ENCODE peak calls at places on chromosome 2, in four cellular contexts. One of them, this sample, is unnamed.

GRCh38 chr2:126220336-126220735 is 435.6 kb upstream of the GYPC start:
- DNase-seq in A673: no peak
- DNase-seq in left ventricle myocardium inferior: no peak
- DNase-seq in fibroblast of lung: peak; percentile 7
- DNase-seq in this sample: peak; percentile 35

GRCh38 chr2:70556608-70557007 is 3.0 kb upstream of the TGFA start:
- DNase-seq in A673: no peak
- DNase-seq in left ventricle myocardium inferior: no peak
- DNase-seq in fibroblast of lung: no peak
- DNase-seq in this sample: no peak

GRCh38 chr2:197891897-197892442 is 87.6 kb downstream of the PLCL1 start:
- DNase-seq in fibroblast of lung: no peak
- DNase-seq in A673: no peak
- DNase-seq in left ventricle myocardium inferior: no peak
- DNase-seq in this sample: no peak

GRCh38 chr2:134926231-134926931 is 7.8 kb downstream of the CCNT2 start:
- DNase-seq in left ventricle myocardium inferior: no peak
- DNase-seq in fibroblast of lung: peak; percentile 7
- DNase-seq in A673: no peak
- DNase-seq in this sample: no peak

GRCh38 chr2:37776487-37776886 is 105.0 kb upstream of the CDC42EP3 start:
- DNase-seq in fibroblast of lung: peak; percentile 99
- DNase-seq in left ventricle myocardium inferior: no peak
- DNase-seq in A673: no peak
- DNase-seq in this sample: peak; percentile 88

GRCh38 chr2:203960791-203961190 is 24.2 kb downstream of the ICOS start:
- DNase-seq in A673: no peak
- DNase-seq in fibroblast of lung: peak; percentile 35
- DNase-seq in left ventricle myocardium inferior: no peak
- DNase-seq in this sample: no peak

GRCh38 chr2:106995560-106995959 is 109.6 kb upstream of the ST6GAL2 start:
- DNase-seq in left ventricle myocardium inferior: no peak
- DNase-seq in A673: no peak
- DNase-seq in fibroblast of lung: peak; percentile 60
- DNase-seq in this sample: peak; percentile 23

GRCh38 chr2:118169359-118170005 is 81.2 kb downstream of the INSIG2 start:
- DNase-seq in A673: peak; percentile 12
- DNase-seq in fibroblast of lung: no peak
- DNase-seq in left ventricle myocardium inferior: peak; percentile 44
- DNase-seq in this sample: no peak

GRCh38 chr2:216636570-216637450 is 3.6 kb downstream of the IGFBP2 start:
- DNase-seq in A673: peak; percentile 88
- DNase-seq in fibroblast of lung: peak; percentile 84
- DNase-seq in left ventricle myocardium inferior: no peak
- DNase-seq in this sample: peak; percentile 88

GRCh38 chr2:37472959-37473358 is 128.5 kb downstream of the QPCT start:
- DNase-seq in A673: no peak
- DNase-seq in left ventricle myocardium inferior: no peak
- DNase-seq in fibroblast of lung: peak; percentile 76
- DNase-seq in this sample: peak; percentile 92

GRCh38 chr2:64767670-64768425 is 114.1 kb upstream of the SERTAD2 start:
- DNase-seq in fibroblast of lung: peak; percentile 93
- DNase-seq in A673: peak; percentile 79
- DNase-seq in left ventricle myocardium inferior: peak; percentile 91
- DNase-seq in this sample: peak; percentile 92

GRCh38 chr2:9649261-9649660 is 18.5 kb upstream of the YWHAQ start:
- DNase-seq in A673: no peak
- DNase-seq in fibroblast of lung: no peak
- DNase-seq in left ventricle myocardium inferior: no peak
- DNase-seq in this sample: no peak

GRCh38 chr2:69272803-69273471 is 114.1 kb downstream of the GFPT1 start:
- DNase-seq in left ventricle myocardium inferior: no peak
- DNase-seq in fibroblast of lung: no peak
- DNase-seq in A673: no peak
- DNase-seq in this sample: no peak

GRCh38 chr2:4445821-4446220 is 742.4 kb downstream of the DCDC2C start:
- DNase-seq in fibroblast of lung: no peak
- DNase-seq in left ventricle myocardium inferior: no peak
- DNase-seq in A673: no peak
- DNase-seq in this sample: no peak

GRCh38 chr2:163348843-163349395 is 386.9 kb downstream of the FIGN start:
- DNase-seq in left ventricle myocardium inferior: no peak
- DNase-seq in fibroblast of lung: peak; percentile 76
- DNase-seq in A673: peak; percentile 34
- DNase-seq in this sample: peak; percentile 91

GRCh38 chr2:95345415-95346235 is 48.5 kb downstream of the KCNIP3 start:
- DNase-seq in left ventricle myocardium inferior: peak; percentile 89
- DNase-seq in fibroblast of lung: peak; percentile 79
- DNase-seq in A673: peak; percentile 67
- DNase-seq in this sample: peak; percentile 87

GRCh38 chr2:7966032-7966431 is 715.8 kb upstream of the ID2 start:
- DNase-seq in A673: no peak
- DNase-seq in fibroblast of lung: no peak
- DNase-seq in left ventricle myocardium inferior: no peak
- DNase-seq in this sample: no peak

GRCh38 chr2:56184500-56184996 is 758 bp downstream of the CCDC85A start:
- DNase-seq in left ventricle myocardium inferior: no peak
- DNase-seq in fibroblast of lung: peak; percentile 34
- DNase-seq in A673: no peak
- DNase-seq in this sample: peak; percentile 41

GRCh38 chr2:58204195-58204959 is 36.7 kb downstream of the FANCL start:
- DNase-seq in A673: no peak
- DNase-seq in left ventricle myocardium inferior: no peak
- DNase-seq in fibroblast of lung: no peak
- DNase-seq in this sample: peak; percentile 83

GRCh38 chr2:186523781-186524180 is 37.7 kb downstream of the ZC3H15 start:
- DNase-seq in left ventricle myocardium inferior: no peak
- DNase-seq in A673: peak; percentile 68
- DNase-seq in fibroblast of lung: no peak
- DNase-seq in this sample: no peak

GRCh38 chr2:189698020-189698887 is 23.8 kb downstream of the ANKAR start:
- DNase-seq in fibroblast of lung: peak; percentile 36
- DNase-seq in left ventricle myocardium inferior: no peak
- DNase-seq in A673: peak; percentile 66
- DNase-seq in this sample: peak; percentile 68

GRCh38 chr2:106307860-106308259 is 113.8 kb upstream of the UXS1 start:
- DNase-seq in left ventricle myocardium inferior: no peak
- DNase-seq in fibroblast of lung: no peak
- DNase-seq in A673: no peak
- DNase-seq in this sample: no peak

GRCh38 chr2:70243804-70244584 is 4.4 kb downstream of the TIA1 start:
- DNase-seq in A673: no peak
- DNase-seq in fibroblast of lung: no peak
- DNase-seq in left ventricle myocardium inferior: no peak
- DNase-seq in this sample: no peak

GRCh38 chr2:199460808-199461454 is 3.2 kb upstream of the SATB2 start:
- DNase-seq in fibroblast of lung: no peak
- DNase-seq in A673: no peak
- DNase-seq in left ventricle myocardium inferior: no peak
- DNase-seq in this sample: no peak
- H3K4me3 ChIP-seq in fibroblast of lung: peak overlapping the region; percentile 87
- H3K4me3 ChIP-seq in A673: peak overlapping the region; percentile 91
- H3K4me3 ChIP-seq in left ventricle myocardium inferior: no peak overlapping the region
- H3K4me3 ChIP-seq in this sample: peak overlapping the region; percentile 79

GRCh38 chr2:170241731-170242130 is 63.8 kb downstream of the MYO3B start:
- DNase-seq in fibroblast of lung: no peak
- DNase-seq in A673: peak; percentile 81
- DNase-seq in left ventricle myocardium inferior: no peak
- DNase-seq in this sample: no peak

GRCh38 chr2:170238776-170239175 is 60.8 kb downstream of the MYO3B start:
- DNase-seq in A673: no peak
- DNase-seq in fibroblast of lung: no peak
- DNase-seq in left ventricle myocardium inferior: no peak
- DNase-seq in this sample: peak; percentile 77

GRCh38 chr2:170243118-170243837 is 65.3 kb downstream of the MYO3B start:
- DNase-seq in A673: no peak
- DNase-seq in left ventricle myocardium inferior: no peak
- DNase-seq in fibroblast of lung: no peak
- DNase-seq in this sample: no peak

GRCh38 chr2:170237572-170238120 is 59.7 kb downstream of the MYO3B start:
- DNase-seq in A673: no peak
- DNase-seq in fibroblast of lung: no peak
- DNase-seq in left ventricle myocardium inferior: no peak
- DNase-seq in this sample: peak; percentile 7

DNA sequence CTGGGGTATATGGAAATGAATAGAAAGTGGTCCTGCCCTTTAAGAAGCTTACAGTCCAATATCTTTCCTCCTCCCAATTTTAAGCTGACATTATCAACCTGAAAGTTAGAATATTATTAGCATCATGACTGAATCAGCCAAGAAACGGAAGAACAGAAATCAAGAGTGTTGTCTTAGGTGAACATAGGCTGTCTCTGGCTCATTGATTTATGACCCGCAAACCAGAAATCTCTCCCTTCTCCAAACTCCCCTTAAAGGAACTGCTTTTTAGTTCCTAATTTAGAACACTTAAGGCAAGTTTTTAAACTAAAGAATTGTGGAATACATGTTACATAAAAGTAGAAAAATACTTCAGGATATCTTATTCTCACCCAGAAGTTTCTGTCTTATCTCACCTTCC is 62.7 kb downstream of the MYO3B start:
- DNase-seq in left ventricle myocardium inferior: no peak
- DNase-seq in A673: no peak
- DNase-seq in fibroblast of lung: no peak
- DNase-seq in this sample: no peak
- TF ChIP-seq CTCF in left ventricle myocardium inferior: no peak
- TF ChIP-seq CTCF in A673: no peak
- TF ChIP-seq CTCF in fibroblast of lung: no peak
- TF ChIP-seq CTCF in this sample: no peak

GRCh38 chr2:158725496-158725895 is 69.6 kb upstream of the DAPL1 start:
- DNase-seq in left ventricle myocardium inferior: no peak
- DNase-seq in A673: no peak
- DNase-seq in fibroblast of lung: no peak
- DNase-seq in this sample: peak; percentile 69
- H3K27ac ChIP-seq in left ventricle myocardium inferior: no peak overlapping the region
- H3K27ac ChIP-seq in A673: no peak overlapping the region
- H3K27ac ChIP-seq in fibroblast of lung: no peak overlapping the region
- H3K27ac ChIP-seq in this sample: peak overlapping the region; percentile 98

GRCh38 chr2:232697807-232698110 is 628 bp downstream of the GIGYF2 start:
- DNase-seq in left ventricle myocardium inferior: no peak
- DNase-seq in fibroblast of lung: no peak
- DNase-seq in A673: peak; percentile 13
- DNase-seq in this sample: no peak

GRCh38 chr2:232697059-232697806 is at the start of gene GIGYF2:
- DNase-seq in fibroblast of lung: peak; percentile 93
- DNase-seq in left ventricle myocardium inferior: peak; percentile 97
- DNase-seq in A673: peak; percentile 97
- DNase-seq in this sample: peak; percentile 96

GRCh38 chr2:232698552-232699091 is 1.5 kb downstream of the GIGYF2 start:
- DNase-seq in A673: no peak
- DNase-seq in left ventricle myocardium inferior: no peak
- DNase-seq in fibroblast of lung: no peak
- DNase-seq in this sample: no peak

GRCh38 chr2:232700154-232700553 is 3.0 kb downstream of the GIGYF2 start:
- DNase-seq in left ventricle myocardium inferior: no peak
- DNase-seq in A673: no peak
- DNase-seq in fibroblast of lung: no peak
- DNase-seq in this sample: no peak

GRCh38 chr2:232699110-232699509 is 2.0 kb downstream of the GIGYF2 start:
- DNase-seq in fibroblast of lung: no peak
- DNase-seq in left ventricle myocardium inferior: no peak
- DNase-seq in A673: no peak
- DNase-seq in this sample: peak; percentile 9
- H3K4me3 ChIP-seq in fibroblast of lung: peak overlapping the region; percentile 74
- H3K4me3 ChIP-seq in left ventricle myocardium inferior: peak overlapping the region; percentile 94
- H3K4me3 ChIP-seq in A673: peak overlapping the region; percentile 79
- H3K4me3 ChIP-seq in this sample: peak overlapping the region; percentile 95

GRCh38 chr2:241354668-241355658 is 1.1 kb upstream of the FARP2 start:
- DNase-seq in A673: peak; percentile 85
- DNase-seq in left ventricle myocardium inferior: peak; percentile 88
- DNase-seq in fibroblast of lung: peak; percentile 70
- DNase-seq in this sample: peak; percentile 66
- TF ChIP-seq CTCF in A673: no peak
- TF ChIP-seq CTCF in left ventricle myocardium inferior: no peak
- TF ChIP-seq CTCF in fibroblast of lung: no peak
- TF ChIP-seq CTCF in this sample: no peak

GRCh38 chr2:217929294-217929671 is 73.5 kb downstream of the TNS1 start:
- DNase-seq in left ventricle myocardium inferior: peak; percentile 15
- DNase-seq in A673: no peak
- DNase-seq in fibroblast of lung: no peak
- DNase-seq in this sample: no peak

GRCh38 chr2:217931846-217932560 is 70.8 kb downstream of the TNS1 start:
- DNase-seq in left ventricle myocardium inferior: no peak
- DNase-seq in A673: no peak
- DNase-seq in fibroblast of lung: no peak
- DNase-seq in this sample: no peak

GRCh38 chr2:217929757-217930707 is 72.8 kb downstream of the TNS1 start:
- DNase-seq in fibroblast of lung: peak; percentile 93
- DNase-seq in A673: no peak
- DNase-seq in left ventricle myocardium inferior: peak; percentile 35
- DNase-seq in this sample: no peak

GRCh38 chr2:217932661-217933325 is 70.0 kb downstream of the TNS1 start:
- DNase-seq in left ventricle myocardium inferior: peak; percentile 34
- DNase-seq in A673: no peak
- DNase-seq in fibroblast of lung: peak; percentile 71
- DNase-seq in this sample: no peak

GRCh38 chr2:217930783-217931563 is 71.8 kb downstream of the TNS1 start:
- DNase-seq in fibroblast of lung: peak; percentile 59
- DNase-seq in left ventricle myocardium inferior: peak; percentile 17
- DNase-seq in A673: no peak
- DNase-seq in this sample: no peak
- H3K27ac ChIP-seq in fibroblast of lung: no peak overlapping the region
- H3K27ac ChIP-seq in left ventricle myocardium inferior: peak overlapping the region; percentile 95
- H3K27ac ChIP-seq in A673: no peak overlapping the region
- H3K27ac ChIP-seq in this sample: no peak overlapping the region

GRCh38 chr2:234425923-234426603 is 70.8 kb downstream of the ARL4C start:
- DNase-seq in left ventricle myocardium inferior: no peak
- DNase-seq in A673: no peak
- DNase-seq in fibroblast of lung: no peak
- DNase-seq in this sample: peak; percentile 34
- H3K4me3 ChIP-seq in left ventricle myocardium inferior: no peak overlapping the region
- H3K4me3 ChIP-seq in A673: no peak overlapping the region
- H3K4me3 ChIP-seq in fibroblast of lung: no peak overlapping the region
- H3K4me3 ChIP-seq in this sample: no peak overlapping the region

This sample was measured in PC-3.